ENCODE peak calls at places on chromosomes 2 and 18, in ten cellular contexts. One of them, this sample, is unnamed.

GRCh38 chr2:152407204-152407721 is 72.3 kb downstream of the FMNL2 start:
- DNase-seq in T47D: no peak
- DNase-seq in NCI-H1417: no peak
- DNase-seq in SW480: no peak
- DNase-seq in NCI-H2081 treated with DMSO at 0.1 percent for 48 hours: no peak
- DNase-seq in effector memory CD4-positive, alpha-beta T cell: no peak
- DNase-seq in AG08396: peak
- DNase-seq in activated T-cell treated with anti-CD3 and anti-CD28 coated beads for 1 hour: no peak
- DNase-seq in dorsolateral prefrontal cortex: peak
- DNase-seq in AG08395: peak
- DNase-seq in this sample: no peak

GRCh38 chr2:44928660-44929471 is 12.6 kb upstream of the SIX3 start:
- DNase-seq in T47D: no peak
- DNase-seq in NCI-H1417: no peak
- DNase-seq in AG08396: no peak
- DNase-seq in effector memory CD4-positive, alpha-beta T cell: no peak
- DNase-seq in NCI-H2081 treated with DMSO at 0.1 percent for 48 hours: no peak
- DNase-seq in dorsolateral prefrontal cortex: no peak
- DNase-seq in SW480: no peak
- DNase-seq in AG08395: no peak
- DNase-seq in activated T-cell treated with anti-CD3 and anti-CD28 coated beads for 1 hour: no peak
- DNase-seq in this sample: no peak

GRCh38 chr18:26621161-26622026 is 73.0 kb upstream of the KCTD1 start:
- DNase-seq in NCI-H1417: no peak
- DNase-seq in T47D: peak
- DNase-seq in effector memory CD4-positive, alpha-beta T cell: no peak
- DNase-seq in activated T-cell treated with anti-CD3 and anti-CD28 coated beads for 1 hour: no peak
- DNase-seq in NCI-H2081 treated with DMSO at 0.1 percent for 48 hours: no peak
- DNase-seq in dorsolateral prefrontal cortex: no peak
- DNase-seq in SW480: peak
- DNase-seq in AG08396: peak
- DNase-seq in AG08395: peak
- DNase-seq in this sample: no peak

GRCh38 chr18:10297079-10297478 is 157.4 kb upstream of the APCDD1 start:
- DNase-seq in dorsolateral prefrontal cortex: no peak
- DNase-seq in T47D: no peak
- DNase-seq in NCI-H1417: no peak
- DNase-seq in NCI-H2081 treated with DMSO at 0.1 percent for 48 hours: no peak
- DNase-seq in SW480: peak
- DNase-seq in AG08396: no peak
- DNase-seq in effector memory CD4-positive, alpha-beta T cell: no peak
- DNase-seq in activated T-cell treated with anti-CD3 and anti-CD28 coated beads for 1 hour: no peak
- DNase-seq in AG08395: no peak
- DNase-seq in this sample: no peak

GRCh38 chr2:170824526-170825015 is 7.9 kb downstream of the GAD1 start:
- DNase-seq in NCI-H1417: no peak
- DNase-seq in NCI-H2081 treated with DMSO at 0.1 percent for 48 hours: no peak
- DNase-seq in AG08396: no peak
- DNase-seq in dorsolateral prefrontal cortex: no peak
- DNase-seq in AG08395: no peak
- DNase-seq in T47D: no peak
- DNase-seq in SW480: no peak
- DNase-seq in effector memory CD4-positive, alpha-beta T cell: no peak
- DNase-seq in activated T-cell treated with anti-CD3 and anti-CD28 coated beads for 1 hour: no peak
- DNase-seq in this sample: no peak

GRCh38 chr2:237278593-237278992 is 135.4 kb downstream of the COL6A3 start:
- DNase-seq in activated T-cell treated with anti-CD3 and anti-CD28 coated beads for 1 hour: no peak
- DNase-seq in AG08395: peak
- DNase-seq in SW480: no peak
- DNase-seq in NCI-H1417: no peak
- DNase-seq in AG08396: peak
- DNase-seq in T47D: no peak
- DNase-seq in NCI-H2081 treated with DMSO at 0.1 percent for 48 hours: no peak
- DNase-seq in effector memory CD4-positive, alpha-beta T cell: no peak
- DNase-seq in dorsolateral prefrontal cortex: no peak
- DNase-seq in this sample: no peak

GRCh38 chr2:234971494-234971893 is 19.7 kb downstream of the SH3BP4 start:
- DNase-seq in SW480: no peak
- DNase-seq in dorsolateral prefrontal cortex: no peak
- DNase-seq in NCI-H2081 treated with DMSO at 0.1 percent for 48 hours: no peak
- DNase-seq in T47D: no peak
- DNase-seq in NCI-H1417: no peak
- DNase-seq in effector memory CD4-positive, alpha-beta T cell: no peak
- DNase-seq in AG08395: no peak
- DNase-seq in AG08396: no peak
- DNase-seq in activated T-cell treated with anti-CD3 and anti-CD28 coated beads for 1 hour: no peak
- DNase-seq in this sample: no peak

GRCh38 chr2:11967946-11968465 is 221.6 kb downstream of the LPIN1 start:
- DNase-seq in NCI-H2081 treated with DMSO at 0.1 percent for 48 hours: no peak
- DNase-seq in NCI-H1417: no peak
- DNase-seq in activated T-cell treated with anti-CD3 and anti-CD28 coated beads for 1 hour: no peak
- DNase-seq in SW480: no peak
- DNase-seq in AG08396: no peak
- DNase-seq in effector memory CD4-positive, alpha-beta T cell: no peak
- DNase-seq in T47D: no peak
- DNase-seq in dorsolateral prefrontal cortex: no peak
- DNase-seq in AG08395: peak
- DNase-seq in this sample: no peak

GRCh38 chr18:79944126-79944731 is 7.2 kb downstream of the SLC66A2 start:
- DNase-seq in AG08396: no peak
- DNase-seq in SW480: no peak
- DNase-seq in effector memory CD4-positive, alpha-beta T cell: no peak
- DNase-seq in AG08395: peak
- DNase-seq in NCI-H1417: peak
- DNase-seq in T47D: no peak
- DNase-seq in NCI-H2081 treated with DMSO at 0.1 percent for 48 hours: peak
- DNase-seq in dorsolateral prefrontal cortex: no peak
- DNase-seq in activated T-cell treated with anti-CD3 and anti-CD28 coated beads for 1 hour: no peak
- DNase-seq in this sample: no peak

GRCh38 chr2:221342388-221342787 is 229.7 kb downstream of the EPHA4 start:
- DNase-seq in NCI-H2081 treated with DMSO at 0.1 percent for 48 hours: no peak
- DNase-seq in dorsolateral prefrontal cortex: no peak
- DNase-seq in effector memory CD4-positive, alpha-beta T cell: no peak
- DNase-seq in T47D: no peak
- DNase-seq in NCI-H1417: no peak
- DNase-seq in AG08396: no peak
- DNase-seq in SW480: no peak
- DNase-seq in activated T-cell treated with anti-CD3 and anti-CD28 coated beads for 1 hour: no peak
- DNase-seq in AG08395: no peak
- DNase-seq in this sample: no peak

This sample was measured in caudate nucleus.